ENCODE peak calls at places on chromosomes 2 and 18, in six cellular contexts. V is H1, A is GM12892, E is K562, R is HepG2, C is GM12878. J is an unnamed sample.

GRCh38 chr2:142973160-142973821 is 95.8 kb downstream of the KYNU start:
- DNase-seq in R (no peak), C (no peak), V (no peak), A (no peak), E (peak), J (no peak)

GRCh38 chr18:50686409-50686808 is 126.5 kb downstream of the MAPK4 start:
- DNase-seq in C (no peak), A (no peak), V (no peak), R (no peak), E (no peak), J (no peak)

GRCh38 chr2:223970343-223971128 is 13.3 kb downstream of the MRPL44 start:
- DNase-seq in C (no peak), V (peak), E (peak), A (no peak), R (peak), J (no peak)

GRCh38 chr18:44896817-44897216 is 216.1 kb downstream of the SETBP1 start:
- DNase-seq in C (no peak), A (no peak), V (no peak), E (no peak), R (no peak), J (no peak)

GRCh38 chr2:227228061-227228667 is 63.7 kb downstream of the COL4A3 start:
- DNase-seq in E (no peak), V (no peak), C (no peak), R (no peak), A (no peak), J (no peak)

GRCh38 chr2:195561205-195562032 is 95.6 kb upstream of the SLC39A10 start:
- DNase-seq in V (no peak), A (no peak), R (no peak), E (no peak), C (peak), J (no peak)

GRCh38 chr2:215452725-215453124 is 16.9 kb upstream of the FN1 start:
- DNase-seq in V (peak), C (no peak), A (no peak), E (peak), R (no peak), J (no peak)

GRCh38 chr18:460302-460701 is 40.2 kb downstream of the COLEC12 start:
- DNase-seq in E (no peak), A (no peak), C (no peak), R (no peak), V (no peak), J (no peak)

GRCh38 chr2:144456680-144457079 is 63.2 kb downstream of the ZEB2 start:
- DNase-seq in C (no peak), A (no peak), E (peak), V (no peak), R (no peak), J (no peak)

GRCh38 chr2:224952942-224953657 is 89.2 kb downstream of the DOCK10 start:
- DNase-seq in V (no peak), A (peak), R (no peak), C (no peak), E (no peak), J (peak)

GRCh38 chr18:66759017-66759416 is 155.1 kb upstream of the CDH19 start:
- DNase-seq in R (no peak), A (no peak), V (no peak), E (no peak), C (no peak), J (no peak)

GRCh38 chr2:216776076-216776726 is 80.9 kb upstream of the IGFBP5 start:
- DNase-seq in R (no peak), E (peak), C (no peak), A (no peak), V (no peak), J (no peak)

GRCh38 chr2:221044781-221045180 is 527.3 kb downstream of the EPHA4 start:
- DNase-seq in R (no peak), A (no peak), V (no peak), E (no peak), C (no peak), J (no peak)

GRCh38 chr2:111057721-111058120 is 63.0 kb upstream of the BCL2L11 start:
- DNase-seq in A (no peak), C (no peak), E (no peak), V (no peak), R (no peak), J (no peak)

GRCh38 chr2:64904405-64905329 is 84.5 kb upstream of the SLC1A4 start:
- DNase-seq in C (no peak), V (no peak), R (peak), E (no peak), A (no peak), J (no peak)

GRCh38 chr2:74890711-74891110 is 56.8 kb downstream of the HK2 start:
- DNase-seq in V (no peak), R (no peak), E (no peak), C (no peak), A (no peak), J (no peak)

GRCh38 chr18:3605562-3606443 is 155.8 kb downstream of the TGIF1 start:
- DNase-seq in C (no peak), V (no peak), E (peak), R (no peak), A (no peak), J (no peak)

GRCh38 chr18:371616-371998 is 103.8 kb upstream of the THOC1 start:
- DNase-seq in V (no peak), A (no peak), R (no peak), E (no peak), C (no peak), J (no peak)

GRCh38 chr2:218780851-218781690 is 876 bp upstream of the CYP27A1 start:
- DNase-seq in A (no peak), V (no peak), E (no peak), C (no peak), R (peak), J (no peak)

GRCh38 chr18:26621161-26622026 is 73.0 kb upstream of the KCTD1 start:
- DNase-seq in R (peak), E (peak), A (peak), C (no peak), V (peak), J (peak)

DNA sequence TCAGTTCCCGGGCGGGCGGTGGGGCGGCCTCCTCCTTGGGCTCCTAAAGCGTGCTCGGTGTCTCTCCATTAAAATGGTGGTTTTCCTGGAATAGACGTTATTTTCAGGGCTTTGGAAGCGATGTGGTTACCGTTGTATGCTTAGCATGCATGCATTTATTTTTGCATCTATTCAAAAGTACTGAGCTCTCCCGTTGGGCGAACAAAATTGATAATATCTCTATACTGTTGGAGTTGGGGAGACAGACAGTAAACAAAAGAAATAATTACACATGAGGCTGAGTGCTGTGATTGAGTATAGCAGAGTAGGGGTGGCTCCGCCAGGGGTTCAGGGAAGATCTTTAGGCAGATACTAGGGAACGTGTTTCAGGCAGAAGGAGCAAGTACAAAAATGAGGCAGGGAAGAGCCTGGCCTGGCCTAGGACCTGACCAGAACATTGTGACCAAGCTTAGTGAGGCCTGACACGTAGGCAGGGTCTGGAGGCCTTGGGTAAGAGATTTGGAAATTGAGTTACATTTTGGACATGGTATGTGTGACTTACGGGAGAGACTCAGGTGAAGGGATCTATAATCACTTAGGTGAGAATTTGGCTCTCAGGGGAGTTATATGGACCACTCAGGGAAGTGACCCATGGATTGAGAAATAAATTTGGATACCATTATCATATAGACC is 674 bp downstream of the NCAPH start:
- DNase-seq in C (no peak), E (peak), V (no peak), R (no peak), A (no peak), J (no peak)
- TF ChIP-seq POLR2A in C (peak), E (peak), V (peak), R (peak), A (peak), J (no peak)

GRCh38 chr18:63237911-63238710 is 81.5 kb downstream of the BCL2 start:
- DNase-seq in A (no peak), E (no peak), V (no peak), C (no peak), R (peak), J (no peak)
- TF ChIP-seq TAF1 in A (no peak), E (no peak), V (no peak), C (no peak), R (no peak), J (no peak)

DNA sequence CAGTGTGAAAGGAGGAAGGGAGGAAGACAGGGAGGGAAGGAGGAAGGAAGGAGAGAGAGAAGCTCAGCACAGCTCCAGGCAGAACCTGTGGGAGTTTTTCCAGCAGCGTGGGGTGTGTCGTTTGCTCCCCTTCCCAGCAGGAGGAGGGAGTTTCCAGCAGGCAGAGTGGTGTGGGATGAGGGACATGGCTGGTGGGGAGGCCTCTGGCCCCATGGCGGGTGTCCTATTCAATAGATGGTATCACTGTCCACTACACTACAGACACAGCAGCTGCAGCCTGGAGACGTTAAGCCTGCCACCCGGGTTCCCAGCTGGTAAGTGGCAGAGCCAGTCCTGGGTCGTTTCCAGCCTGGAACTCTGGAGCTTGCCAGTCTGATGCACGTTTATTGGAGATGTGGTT is 44.7 kb downstream of the GLI2 start:
- DNase-seq in C (no peak), R (no peak), V (no peak), A (no peak), E (no peak), J (no peak)
- TF ChIP-seq POLR2A in C (no peak), R (no peak), V (no peak), A (no peak), E (no peak), J (no peak)

DNA sequence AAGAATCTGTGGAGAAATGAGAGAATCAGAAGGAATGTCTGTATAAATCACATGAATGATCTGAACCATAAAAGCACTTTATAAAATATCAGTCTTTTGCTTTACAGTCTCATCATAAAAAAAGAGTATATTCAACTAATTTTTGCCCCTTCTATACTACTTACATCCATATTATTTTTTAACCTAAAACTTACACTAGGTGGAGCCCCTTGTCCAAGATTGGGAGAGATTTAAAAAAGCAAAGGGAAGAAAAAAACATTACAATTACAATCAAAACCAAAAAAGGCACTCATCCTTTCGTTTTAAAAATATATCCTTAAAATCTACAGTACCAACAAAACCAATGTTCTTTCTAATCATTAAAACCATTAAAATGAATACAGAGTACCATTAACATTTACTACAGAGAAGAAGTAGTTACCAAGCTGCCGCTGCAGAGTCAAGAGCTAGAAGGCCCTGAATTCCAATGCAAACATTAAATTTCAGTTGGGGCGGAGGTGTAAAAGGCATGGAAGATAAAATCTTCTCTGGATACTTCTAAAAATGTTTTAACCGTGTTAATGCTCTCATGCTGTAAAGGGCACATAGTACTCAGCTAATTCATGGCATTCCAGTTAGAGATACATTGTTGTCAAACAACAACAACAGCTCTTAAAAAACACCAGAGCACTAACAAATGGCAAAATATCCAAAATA is 56.7 kb upstream of the EPB41L3 start:
- DNase-seq in A (no peak), V (no peak), C (no peak), E (peak), R (peak), J (no peak)
- TF ChIP-seq TAF1 in A (no peak), V (no peak), C (no peak), E (no peak), R (no peak), J (no peak)

GRCh38 chr18:63005306-63005705 is 290.0 kb downstream of the PHLPP1 start:
- DNase-seq in R (no peak), V (no peak), A (no peak), C (no peak), E (no peak), J (no peak)
- TF ChIP-seq POLR2A in R (no peak), V (no peak), A (no peak), C (no peak), E (no peak), J (no peak)

GRCh38 chr2:127231130-127231865 is 11.2 kb upstream of the CYP27C1 start:
- DNase-seq in E (no peak), R (peak), A (no peak), C (no peak), V (no peak), J (no peak)
- TF ChIP-seq TAF1 in E (no peak), R (no peak), A (no peak), C (no peak), V (no peak), J (no peak)

GRCh38 chr2:79090678-79091077 is 2.9 kb upstream of the REG1B start:
- DNase-seq in R (no peak), C (no peak), A (no peak), V (no peak), E (no peak), J (no peak)

GRCh38 chr2:79084495-79085135 is 3.2 kb downstream of the REG1B start:
- DNase-seq in C (no peak), A (no peak), E (no peak), V (no peak), R (no peak), J (no peak)

GRCh38 chr2:79085382-79085781 is 2.4 kb downstream of the REG1B start:
- DNase-seq in A (no peak), C (no peak), V (no peak), E (no peak), R (no peak), J (no peak)

GRCh38 chr2:79086255-79086654 is 1.5 kb downstream of the REG1B start:
- DNase-seq in A (no peak), R (no peak), V (no peak), C (no peak), E (no peak), J (no peak)

DNA sequence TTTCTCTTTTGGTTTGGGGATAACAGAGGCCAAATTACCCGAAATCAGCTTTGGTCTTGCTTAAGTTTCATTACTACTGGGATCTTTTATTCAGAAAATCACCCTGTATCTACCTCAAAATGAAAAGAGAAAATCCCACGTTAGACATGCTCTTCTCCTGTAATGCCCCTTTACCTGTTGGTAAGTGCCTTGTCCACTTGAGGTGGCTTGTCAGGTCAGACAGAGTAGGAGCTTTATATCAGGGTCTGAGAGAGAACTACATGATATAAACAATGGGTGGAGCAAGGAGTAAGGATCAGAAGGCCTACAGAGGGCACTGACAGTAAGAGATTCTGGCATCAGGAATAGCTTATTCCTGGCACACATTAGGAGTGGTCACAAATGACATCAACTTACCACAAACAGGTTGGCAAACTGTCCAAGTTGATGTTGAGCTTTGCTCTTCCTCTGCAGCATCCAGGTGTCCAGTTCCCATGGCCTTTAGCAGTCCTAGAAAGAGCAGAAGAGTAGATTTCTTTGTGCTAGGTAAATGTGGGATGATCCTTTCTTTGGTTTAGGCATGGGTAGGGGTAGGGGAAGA is at the start of gene REG1B:
- DNase-seq in A (no peak), C (no peak), V (no peak), E (no peak), R (no peak), J (no peak)
- TF ChIP-seq POLR2A in A (no peak), C (no peak), V (no peak), E (no peak), R (no peak), J (no peak)